ENCODE peak calls at places on chromosomes 16 and 17, in seven cellular contexts. J, H, E, Z, A, P and G are unnamed samples.

GRCh38 chr16:67177743-67178699 is 5.7 kb downstream of the MATCAP1 start:
- DNase-seq in J (no peak), E (no peak), Z (peak; percentile 93), H (peak; percentile 86), A (peak; percentile 87), P (no peak), G (no peak)

GRCh38 chr16:53915452-53916160 is 211.7 kb downstream of the FTO start:
- DNase-seq in Z (no peak), J (no peak), E (no peak), A (peak; percentile 81), H (no peak), P (no peak), G (no peak)

GRCh38 chr17:72123496-72123963 is 2.7 kb downstream of the SOX9 start:
- DNase-seq in A (no peak), H (no peak), Z (peak; percentile 29), J (no peak), E (no peak), P (no peak), G (no peak)

GRCh38 chr16:19291459-19291858 is 5.9 kb downstream of the CLEC19A start:
- DNase-seq in A (peak; percentile 96), Z (peak; percentile 42), H (no peak), E (no peak), P (no peak), J (no peak), G (no peak)

GRCh38 chr17:19904924-19905323 is 37.2 kb upstream of the ULK2 start:
- DNase-seq in E (no peak), P (peak; percentile 80), H (no peak), A (no peak), J (no peak), Z (no peak), G (no peak)

GRCh38 chr16:57000271-57001025 is 11.1 kb downstream of the NLRC5 start:
- DNase-seq in H (no peak), E (peak; percentile 77), P (peak; percentile 92), J (peak; percentile 85), A (no peak), Z (no peak), G (peak; percentile 61)

GRCh38 chr17:17722081-17722905 is 41.0 kb downstream of the RAI1 start:
- DNase-seq in Z (peak; percentile 63), J (no peak), P (no peak), A (peak; percentile 71), H (no peak), E (no peak), G (no peak)

GRCh38 chr17:36460265-36460937 is 26.1 kb upstream of the ZNHIT3 start:
- DNase-seq in H (no peak), J (no peak), Z (no peak), A (no peak), P (no peak), E (no peak), G (no peak)

GRCh38 chr16:66486773-66487579 is 59.9 kb downstream of the BEAN1 start:
- DNase-seq in P (peak; percentile 83), E (no peak), Z (no peak), J (no peak), H (no peak), A (no peak), G (no peak)

GRCh38 chr16:49483251-49483650 is 109.6 kb downstream of the C16orf78 start:
- DNase-seq in Z (no peak), P (peak; percentile 68), J (no peak), E (no peak), H (no peak), A (no peak), G (no peak)

GRCh38 chr16:79509221-79509631 is 91.3 kb downstream of the MAF start:
- DNase-seq in E (no peak), Z (no peak), A (peak; percentile 24), J (no peak), H (no peak), P (no peak), G (no peak)

GRCh38 chr16:67773569-67774456 is 32.5 kb downstream of the RANBP10 start:
- DNase-seq in A (no peak), P (no peak), Z (no peak), E (no peak), J (no peak), H (no peak), G (no peak)

GRCh38 chr17:19738073-19738449 is 10.0 kb downstream of the ALDH3A1 start:
- DNase-seq in P (no peak), Z (no peak), H (no peak), J (no peak), A (no peak), E (no peak), G (no peak)

GRCh38 chr16:24013733-24014645 is 178.2 kb downstream of the PRKCB start:
- DNase-seq in J (no peak), E (no peak), P (no peak), H (peak; percentile 44), Z (no peak), A (no peak), G (no peak)

GRCh38 chr17:45282683-45283644 is 21.1 kb upstream of the SPATA32 start:
- DNase-seq in H (no peak), J (no peak), E (no peak), Z (no peak), P (no peak), A (no peak), G (no peak)

DNA sequence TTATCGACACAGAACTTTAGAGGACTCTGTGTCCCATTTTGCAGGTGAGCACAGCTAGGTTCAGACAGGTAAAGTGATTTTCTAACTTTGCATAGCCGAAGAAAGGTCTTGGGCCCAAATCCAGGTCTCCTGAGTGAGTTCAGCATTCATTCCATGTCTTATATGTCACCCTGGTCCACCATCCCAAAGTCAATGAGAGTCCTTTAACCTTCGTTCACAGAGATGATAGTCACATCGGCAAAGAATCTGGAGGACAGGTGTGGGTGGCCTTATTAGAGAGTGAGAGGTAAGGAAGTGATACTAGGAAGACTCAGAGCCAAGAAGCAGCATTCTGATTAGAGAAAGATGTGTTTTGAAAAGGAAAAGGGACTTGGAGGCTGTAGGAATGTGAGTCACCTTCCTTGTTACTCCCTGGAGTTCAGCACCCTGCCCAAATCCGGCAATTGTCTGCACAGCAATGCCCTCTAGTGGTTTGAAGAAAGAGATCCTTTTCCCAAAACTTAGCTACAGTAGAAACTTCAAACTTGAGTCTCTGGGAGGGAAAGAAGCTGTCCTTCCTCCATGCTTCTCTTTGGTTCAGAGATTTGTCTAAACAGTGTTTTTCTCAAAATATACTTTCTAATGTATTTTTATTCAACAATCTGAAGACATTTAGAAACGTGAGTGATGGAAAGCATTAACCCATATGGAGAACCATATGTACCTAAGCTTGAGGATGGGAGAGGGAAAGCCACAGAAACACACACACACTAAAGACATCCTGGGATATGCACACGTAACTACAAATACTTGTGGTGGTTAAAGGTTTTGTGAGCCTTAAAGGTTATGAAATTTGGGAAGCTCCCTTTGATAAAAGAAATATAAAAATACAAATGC is 96.4 kb upstream of the SHISA6 start:
- DNase-seq in Z (peak; percentile 18), P (no peak), A (peak; percentile 69), J (no peak), E (no peak), H (peak; percentile 63), G (peak; percentile 0)
- TF ChIP-seq CTCF in Z (peak; percentile 31), P (no peak), A (peak; percentile 87), J (peak; percentile 16), E (no peak), H (peak; percentile 68), G (peak; percentile 27)

GRCh38 chr16:68995011-68995504 is 110.4 kb upstream of the HAS3 start:
- DNase-seq in Z (peak; percentile 24), A (peak; percentile 59), J (peak; percentile 23), H (no peak), E (no peak), P (no peak), G (peak; percentile 24)
- TF ChIP-seq CTCF in Z (peak; percentile 32), A (peak; percentile 56), J (peak; percentile 45), H (no peak), E (peak; percentile 36), P (no peak), G (peak; percentile 28)

GRCh38 chr17:32116937-32117336 is 25.4 kb upstream of the RHOT1 start:
- DNase-seq in H (no peak), Z (no peak), J (no peak), P (no peak), A (no peak), E (no peak), G (no peak)

GRCh38 chr17:32111141-32111771 is 31.0 kb upstream of the RHOT1 start:
- DNase-seq in Z (peak; percentile 73), E (no peak), P (no peak), H (peak; percentile 39), A (peak; percentile 60), J (no peak), G (peak; percentile 46)

GRCh38 chr17:32110596-32110995 is 31.7 kb upstream of the RHOT1 start:
- DNase-seq in Z (no peak), P (no peak), H (no peak), E (no peak), A (no peak), J (no peak), G (no peak)

GRCh38 chr17:32114536-32114935 is 27.8 kb upstream of the RHOT1 start:
- DNase-seq in J (no peak), E (no peak), A (no peak), Z (no peak), P (peak; percentile 3), H (no peak), G (no peak)

GRCh38 chr17:32112416-32112815 is 29.9 kb upstream of the RHOT1 start:
- DNase-seq in Z (peak; percentile 25), P (no peak), A (no peak), E (no peak), H (no peak), J (no peak), G (no peak)
- TF ChIP-seq CTCF in Z (no peak), P (no peak), A (no peak), E (no peak), H (no peak), J (no peak), G (no peak)

DNA sequence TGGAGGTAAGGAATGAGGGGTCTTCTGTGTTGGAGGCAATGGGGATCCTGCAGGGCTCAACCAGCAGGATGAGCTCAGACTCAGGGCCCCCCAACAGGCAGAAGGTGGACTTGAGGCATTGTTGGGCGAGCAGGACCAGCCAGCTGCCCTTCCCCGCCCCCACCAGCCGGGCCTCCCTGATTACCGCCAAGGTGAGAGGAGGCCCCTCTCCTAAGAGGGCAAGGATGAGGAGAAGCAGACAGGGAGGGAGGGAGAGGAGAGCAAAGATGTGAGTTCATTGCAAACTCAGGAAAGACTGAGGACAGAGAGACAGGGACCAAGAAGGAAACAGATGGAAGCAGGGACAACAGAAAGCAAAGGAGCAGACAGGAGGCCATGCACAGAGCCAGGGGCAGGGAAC is 272.8 kb upstream of the XYLT1 start:
- DNase-seq in J (no peak), E (no peak), H (no peak), Z (no peak), P (no peak), A (peak; percentile 16), G (no peak)
- TF ChIP-seq CTCF in J (no peak), E (no peak), H (no peak), Z (no peak), P (no peak), A (no peak), G (no peak)

GRCh38 chr17:81436294-81436849 is 41.1 kb downstream of the BAHCC1 start:
- DNase-seq in E (peak; percentile 31), H (peak; percentile 59), A (peak; percentile 59), Z (no peak), J (no peak), P (no peak), G (no peak)
- TF ChIP-seq CTCF in E (peak; percentile 21), H (no peak), A (no peak), Z (no peak), J (no peak), P (no peak), G (no peak)